ENCODE peak calls at places on chromosomes 4 and X, in ten cellular contexts. One of them, this sample, is unnamed.
A peak's percentile ranks its signal among the peaks of the same experiment; 100 is the strongest.

GRCh38 chr4:35525192-35525978 is 718.9 kb downstream of the ARAP2 start:
- DNase-seq in choroid plexus epithelial cell: no peak
- DNase-seq in body of pancreas: no peak
- DNase-seq in heart right ventricle: no peak
- DNase-seq in AG04450: no peak
- DNase-seq in pancreas: no peak
- DNase-seq in kidney epithelial cell: no peak
- DNase-seq in PC-3: peak; percentile 2
- DNase-seq in HFF-Myc: no peak
- DNase-seq in gastrocnemius medialis: no peak
- DNase-seq in this sample: peak; percentile 4

GRCh38 chr4:77994194-77994721 is 62.9 kb upstream of the FRAS1 start:
- DNase-seq in HFF-Myc: peak; percentile 56
- DNase-seq in heart right ventricle: peak; percentile 11
- DNase-seq in choroid plexus epithelial cell: peak; percentile 86
- DNase-seq in gastrocnemius medialis: no peak
- DNase-seq in pancreas: no peak
- DNase-seq in PC-3: peak; percentile 67
- DNase-seq in body of pancreas: peak; percentile 26
- DNase-seq in kidney epithelial cell: peak; percentile 29
- DNase-seq in AG04450: peak; percentile 23
- DNase-seq in this sample: peak; percentile 70

GRCh38 chrX:142663330-142664095 is 362.2 kb upstream of the SPANXN4 start:
- DNase-seq in choroid plexus epithelial cell: no peak
- DNase-seq in kidney epithelial cell: no peak
- DNase-seq in AG04450: no peak
- DNase-seq in pancreas: no peak
- DNase-seq in gastrocnemius medialis: no peak
- DNase-seq in body of pancreas: no peak
- DNase-seq in PC-3: no peak
- DNase-seq in heart right ventricle: no peak
- DNase-seq in HFF-Myc: no peak
- DNase-seq in this sample: no peak

GRCh38 chrX:9249452-9249851 is 215.4 kb upstream of the TBL1X start:
- DNase-seq in gastrocnemius medialis: no peak
- DNase-seq in PC-3: no peak
- DNase-seq in HFF-Myc: no peak
- DNase-seq in heart right ventricle: no peak
- DNase-seq in choroid plexus epithelial cell: no peak
- DNase-seq in AG04450: no peak
- DNase-seq in pancreas: no peak
- DNase-seq in kidney epithelial cell: no peak
- DNase-seq in body of pancreas: no peak
- DNase-seq in this sample: no peak

GRCh38 chrX:110015027-110015426 is 12.1 kb downstream of the TMEM164 start:
- DNase-seq in HFF-Myc: no peak
- DNase-seq in heart right ventricle: no peak
- DNase-seq in PC-3: no peak
- DNase-seq in kidney epithelial cell: no peak
- DNase-seq in body of pancreas: peak; percentile 14
- DNase-seq in choroid plexus epithelial cell: peak; percentile 14
- DNase-seq in AG04450: no peak
- DNase-seq in gastrocnemius medialis: no peak
- DNase-seq in pancreas: no peak
- DNase-seq in this sample: no peak

GRCh38 chrX:28398352-28398751 is 188.9 kb upstream of the IL1RAPL1 start:
- DNase-seq in HFF-Myc: no peak
- DNase-seq in body of pancreas: no peak
- DNase-seq in PC-3: peak; percentile 23
- DNase-seq in choroid plexus epithelial cell: no peak
- DNase-seq in gastrocnemius medialis: no peak
- DNase-seq in heart right ventricle: no peak
- DNase-seq in AG04450: no peak
- DNase-seq in kidney epithelial cell: no peak
- DNase-seq in pancreas: no peak
- DNase-seq in this sample: peak; percentile 35

GRCh38 chrX:82748901-82749505 is 759.1 kb upstream of the POU3F4 start:
- DNase-seq in kidney epithelial cell: no peak
- DNase-seq in heart right ventricle: no peak
- DNase-seq in pancreas: no peak
- DNase-seq in body of pancreas: no peak
- DNase-seq in AG04450: no peak
- DNase-seq in HFF-Myc: no peak
- DNase-seq in choroid plexus epithelial cell: no peak
- DNase-seq in gastrocnemius medialis: no peak
- DNase-seq in PC-3: peak; percentile 57
- DNase-seq in this sample: peak; percentile 18

GRCh38 chr4:66585767-66586166 is 915.5 kb upstream of the EPHA5 start:
- DNase-seq in PC-3: no peak
- DNase-seq in body of pancreas: no peak
- DNase-seq in pancreas: no peak
- DNase-seq in HFF-Myc: no peak
- DNase-seq in gastrocnemius medialis: no peak
- DNase-seq in choroid plexus epithelial cell: no peak
- DNase-seq in heart right ventricle: no peak
- DNase-seq in AG04450: no peak
- DNase-seq in kidney epithelial cell: no peak
- DNase-seq in this sample: no peak

GRCh38 chr4:37715889-37716402 is 29.8 kb upstream of the RELL1 start:
- DNase-seq in choroid plexus epithelial cell: peak; percentile 62
- DNase-seq in AG04450: peak; percentile 20
- DNase-seq in body of pancreas: peak; percentile 27
- DNase-seq in PC-3: peak; percentile 3
- DNase-seq in gastrocnemius medialis: peak; percentile 89
- DNase-seq in heart right ventricle: peak; percentile 10
- DNase-seq in pancreas: no peak
- DNase-seq in HFF-Myc: no peak
- DNase-seq in kidney epithelial cell: no peak
- DNase-seq in this sample: peak; percentile 84

GRCh38 chr4:15234585-15235126 is 193.2 kb upstream of the C1QTNF7 start:
- DNase-seq in body of pancreas: no peak
- DNase-seq in HFF-Myc: peak; percentile 96
- DNase-seq in choroid plexus epithelial cell: peak; percentile 92
- DNase-seq in AG04450: peak; percentile 88
- DNase-seq in PC-3: peak; percentile 91
- DNase-seq in pancreas: no peak
- DNase-seq in kidney epithelial cell: peak; percentile 70
- DNase-seq in gastrocnemius medialis: no peak
- DNase-seq in heart right ventricle: peak; percentile 30
- DNase-seq in this sample: peak; percentile 89

GRCh38 chrX:132092439-132093065 is 35.3 kb downstream of the FRMD7 start:
- DNase-seq in HFF-Myc: peak; percentile 12
- DNase-seq in kidney epithelial cell: no peak
- DNase-seq in PC-3: peak; percentile 73
- DNase-seq in pancreas: no peak
- DNase-seq in gastrocnemius medialis: peak; percentile 28
- DNase-seq in AG04450: peak; percentile 2
- DNase-seq in heart right ventricle: peak; percentile 43
- DNase-seq in choroid plexus epithelial cell: peak; percentile 87
- DNase-seq in body of pancreas: peak; percentile 64
- DNase-seq in this sample: peak; percentile 77

GRCh38 chr4:7021355-7021754 is 21.8 kb upstream of the TADA2B start:
- DNase-seq in PC-3: no peak
- DNase-seq in choroid plexus epithelial cell: no peak
- DNase-seq in body of pancreas: no peak
- DNase-seq in AG04450: no peak
- DNase-seq in HFF-Myc: no peak
- DNase-seq in kidney epithelial cell: no peak
- DNase-seq in gastrocnemius medialis: no peak
- DNase-seq in heart right ventricle: no peak
- DNase-seq in pancreas: no peak
- DNase-seq in this sample: no peak

GRCh38 chr4:138230048-138230447 is 12.1 kb downstream of the SLC7A11 start:
- DNase-seq in pancreas: no peak
- DNase-seq in kidney epithelial cell: no peak
- DNase-seq in PC-3: no peak
- DNase-seq in HFF-Myc: no peak
- DNase-seq in heart right ventricle: no peak
- DNase-seq in AG04450: no peak
- DNase-seq in body of pancreas: no peak
- DNase-seq in choroid plexus epithelial cell: no peak
- DNase-seq in gastrocnemius medialis: no peak
- DNase-seq in this sample: no peak

GRCh38 chr4:148415500-148415899 is 26.7 kb downstream of the NR3C2 start:
- DNase-seq in PC-3: peak; percentile 35
- DNase-seq in gastrocnemius medialis: no peak
- DNase-seq in heart right ventricle: no peak
- DNase-seq in HFF-Myc: no peak
- DNase-seq in choroid plexus epithelial cell: peak; percentile 50
- DNase-seq in body of pancreas: no peak
- DNase-seq in AG04450: no peak
- DNase-seq in kidney epithelial cell: no peak
- DNase-seq in pancreas: no peak
- DNase-seq in this sample: peak; percentile 10

GRCh38 chrX:129600981-129601424 is 53.8 kb downstream of the APLN start:
- DNase-seq in heart right ventricle: no peak
- DNase-seq in AG04450: no peak
- DNase-seq in kidney epithelial cell: no peak
- DNase-seq in gastrocnemius medialis: no peak
- DNase-seq in body of pancreas: no peak
- DNase-seq in choroid plexus epithelial cell: peak; percentile 41
- DNase-seq in HFF-Myc: no peak
- DNase-seq in PC-3: peak; percentile 51
- DNase-seq in pancreas: no peak
- DNase-seq in this sample: peak; percentile 25
- TF ChIP-seq CTCF in heart right ventricle: peak; percentile 70
- TF ChIP-seq CTCF in AG04450: peak; percentile 59
- TF ChIP-seq CTCF in kidney epithelial cell: peak; percentile 70
- TF ChIP-seq CTCF in gastrocnemius medialis: no peak
- TF ChIP-seq CTCF in body of pancreas: peak; percentile 42
- TF ChIP-seq CTCF in choroid plexus epithelial cell: peak; percentile 63
- TF ChIP-seq CTCF in HFF-Myc: peak; percentile 52
- TF ChIP-seq CTCF in PC-3: peak; percentile 74
- TF ChIP-seq CTCF in pancreas: peak; percentile 16
- TF ChIP-seq CTCF in this sample: peak; percentile 57

DNA sequence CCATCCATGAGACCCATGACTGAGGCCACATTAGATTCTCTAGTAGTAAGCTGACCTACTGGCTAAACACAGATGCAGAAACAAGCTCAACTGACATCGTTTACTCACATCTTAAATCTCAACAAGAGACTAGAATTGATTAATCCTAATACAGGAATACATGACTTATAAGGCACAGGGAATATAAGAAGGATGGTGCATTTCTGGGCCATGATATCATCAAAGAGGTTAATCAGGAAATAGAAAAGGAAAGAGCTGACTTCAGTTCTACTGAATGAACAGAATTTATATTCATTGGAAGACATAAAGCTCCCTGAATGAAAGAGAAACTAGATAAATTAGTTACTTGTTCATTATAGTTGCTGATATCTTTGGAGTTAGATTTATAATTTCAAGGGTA is 1406.5 kb downstream of the STIM2 start:
- DNase-seq in pancreas: no peak
- DNase-seq in kidney epithelial cell: no peak
- DNase-seq in body of pancreas: no peak
- DNase-seq in choroid plexus epithelial cell: no peak
- DNase-seq in gastrocnemius medialis: no peak
- DNase-seq in PC-3: no peak
- DNase-seq in AG04450: no peak
- DNase-seq in HFF-Myc: no peak
- DNase-seq in heart right ventricle: no peak
- DNase-seq in this sample: peak; percentile 45
- H3K4me3 ChIP-seq in pancreas: no peak overlapping the region
- H3K4me3 ChIP-seq in kidney epithelial cell: no peak overlapping the region
- H3K4me3 ChIP-seq in body of pancreas: no peak overlapping the region
- H3K4me3 ChIP-seq in choroid plexus epithelial cell: no peak overlapping the region
- H3K4me3 ChIP-seq in gastrocnemius medialis: no peak overlapping the region
- H3K4me3 ChIP-seq in PC-3: no peak overlapping the region
- H3K4me3 ChIP-seq in AG04450: no peak overlapping the region
- H3K4me3 ChIP-seq in HFF-Myc: no peak overlapping the region
- H3K4me3 ChIP-seq in heart right ventricle: no peak overlapping the region
- H3K4me3 ChIP-seq in this sample: no peak overlapping the region

GRCh38 chr4:74934016-74934821 is 1.3 kb downstream of the PARM1 start:
- DNase-seq in kidney epithelial cell: no peak
- DNase-seq in AG04450: no peak
- DNase-seq in pancreas: peak; percentile 75
- DNase-seq in gastrocnemius medialis: no peak
- DNase-seq in body of pancreas: peak; percentile 66
- DNase-seq in heart right ventricle: peak; percentile 17
- DNase-seq in PC-3: peak; percentile 53
- DNase-seq in choroid plexus epithelial cell: peak; percentile 23
- DNase-seq in HFF-Myc: no peak
- DNase-seq in this sample: peak; percentile 33

GRCh38 chr4:74931386-74931785 is 1.5 kb upstream of the PARM1 start:
- DNase-seq in heart right ventricle: no peak
- DNase-seq in kidney epithelial cell: no peak
- DNase-seq in HFF-Myc: no peak
- DNase-seq in body of pancreas: no peak
- DNase-seq in PC-3: no peak
- DNase-seq in choroid plexus epithelial cell: no peak
- DNase-seq in AG04450: no peak
- DNase-seq in gastrocnemius medialis: no peak
- DNase-seq in pancreas: no peak
- DNase-seq in this sample: no peak

GRCh38 chr4:74933562-74934015 is 673 bp downstream of the PARM1 start:
- DNase-seq in PC-3: no peak
- DNase-seq in body of pancreas: peak; percentile 53
- DNase-seq in heart right ventricle: peak; percentile 16
- DNase-seq in AG04450: no peak
- DNase-seq in HFF-Myc: no peak
- DNase-seq in pancreas: peak; percentile 74
- DNase-seq in kidney epithelial cell: no peak
- DNase-seq in choroid plexus epithelial cell: peak; percentile 2
- DNase-seq in gastrocnemius medialis: no peak
- DNase-seq in this sample: peak; percentile 5

GRCh38 chr4:74932010-74932409 is 906 bp upstream of the PARM1 start:
- DNase-seq in pancreas: no peak
- DNase-seq in HFF-Myc: no peak
- DNase-seq in gastrocnemius medialis: no peak
- DNase-seq in choroid plexus epithelial cell: no peak
- DNase-seq in kidney epithelial cell: no peak
- DNase-seq in PC-3: no peak
- DNase-seq in body of pancreas: no peak
- DNase-seq in AG04450: no peak
- DNase-seq in heart right ventricle: no peak
- DNase-seq in this sample: no peak

GRCh38 chr4:74932832-74933561 is at the start of gene PARM1:
- DNase-seq in body of pancreas: peak; percentile 95
- DNase-seq in gastrocnemius medialis: peak; percentile 85
- DNase-seq in choroid plexus epithelial cell: peak; percentile 74
- DNase-seq in HFF-Myc: peak; percentile 26
- DNase-seq in heart right ventricle: peak; percentile 90
- DNase-seq in pancreas: peak; percentile 97
- DNase-seq in PC-3: peak; percentile 78
- DNase-seq in AG04450: peak; percentile 16
- DNase-seq in kidney epithelial cell: peak; percentile 34
- DNase-seq in this sample: peak; percentile 74
- TF ChIP-seq CTCF in body of pancreas: peak; percentile 79
- TF ChIP-seq CTCF in gastrocnemius medialis: peak; percentile 82
- TF ChIP-seq CTCF in choroid plexus epithelial cell: peak; percentile 76
- TF ChIP-seq CTCF in HFF-Myc: peak; percentile 61
- TF ChIP-seq CTCF in heart right ventricle: peak; percentile 66
- TF ChIP-seq CTCF in pancreas: peak; percentile 44
- TF ChIP-seq CTCF in PC-3: peak; percentile 70
- TF ChIP-seq CTCF in AG04450: peak; percentile 70
- TF ChIP-seq CTCF in kidney epithelial cell: peak; percentile 85
- TF ChIP-seq CTCF in this sample: peak; percentile 45

DNA sequence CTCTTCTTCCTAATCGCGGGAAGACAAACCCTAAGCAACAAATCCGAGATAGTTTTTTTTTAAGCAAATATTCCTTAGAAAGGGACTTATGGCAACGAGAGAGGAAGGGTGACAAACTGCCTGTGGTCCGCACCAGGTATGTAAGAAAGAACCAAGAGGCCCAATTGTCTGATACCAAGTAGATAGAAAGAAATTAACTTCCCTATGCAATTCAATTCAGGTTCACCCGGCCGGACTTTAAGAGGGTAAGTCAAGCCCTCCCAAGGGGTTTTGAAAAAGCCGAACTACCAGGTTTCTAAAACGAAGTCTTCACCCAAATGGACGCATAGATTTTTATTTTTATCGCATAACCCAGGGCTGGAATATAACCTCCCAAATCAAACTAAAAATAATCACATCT is 1.7 kb upstream of the MAB21L2 start:
- DNase-seq in body of pancreas: no peak
- DNase-seq in AG04450: no peak
- DNase-seq in heart right ventricle: no peak
- DNase-seq in pancreas: no peak
- DNase-seq in HFF-Myc: no peak
- DNase-seq in PC-3: no peak
- DNase-seq in choroid plexus epithelial cell: no peak
- DNase-seq in kidney epithelial cell: no peak
- DNase-seq in gastrocnemius medialis: no peak
- DNase-seq in this sample: no peak
- H3K4me3 ChIP-seq in body of pancreas: no peak overlapping the region
- H3K4me3 ChIP-seq in AG04450: peak overlapping the region; percentile 60
- H3K4me3 ChIP-seq in heart right ventricle: peak overlapping the region; percentile 23
- H3K4me3 ChIP-seq in pancreas: no peak overlapping the region
- H3K4me3 ChIP-seq in HFF-Myc: no peak overlapping the region
- H3K4me3 ChIP-seq in PC-3: no peak overlapping the region
- H3K4me3 ChIP-seq in choroid plexus epithelial cell: peak overlapping the region; percentile 70
- H3K4me3 ChIP-seq in kidney epithelial cell: no peak overlapping the region
- H3K4me3 ChIP-seq in gastrocnemius medialis: peak overlapping the region; percentile 49
- H3K4me3 ChIP-seq in this sample: no peak overlapping the region